ENCODE peak calls at places on chromosomes 12 and 14, in seven cellular contexts. G is right atrium auricular region, Q is Panc1, U is iPS DF 6.9, J is upper lobe of right lung, E is neural progenitor cell, K is GM23248. Z is an unnamed sample. For H3K4me1, the result is how much of the 10 kb centered on the place peaks cover.

GRCh38 chr12:46372131-46372851 is at the start of gene SLC38A2:
- DNase-seq in G (peak), Q (no peak), U (no peak), J (peak), E (peak), K (peak), Z (peak)

GRCh38 chr12:118094039-118094438 is 9.8 kb downstream of the VSIG10 start:
- DNase-seq in G (no peak), Q (no peak), U (no peak), J (no peak), E (no peak), K (no peak), Z (no peak)

GRCh38 chr14:73231874-73232851 is 5.1 kb upstream of the PAPLN start:
- DNase-seq in G (no peak), Q (no peak), U (no peak), J (no peak), E (peak), K (peak), Z (peak)

GRCh38 chr14:100540141-100540925 is 46.9 kb downstream of the BEGAIN start:
- DNase-seq in G (no peak), Q (no peak), U (no peak), J (no peak), E (peak), K (no peak), Z (peak)

GRCh38 chr12:21941522-21942376 is 523 bp upstream of the ABCC9 start:
- DNase-seq in G (peak), Q (no peak), U (no peak), J (peak), E (peak), K (peak), Z (peak)

GRCh38 chr12:84922721-84923120 is 10.1 kb upstream of the SLC6A15 start:
- DNase-seq in G (no peak), Q (no peak), U (no peak), J (no peak), E (no peak), K (peak), Z (no peak)

GRCh38 chr12:46556105-46556559 is 183.6 kb upstream of the SLC38A2 start:
- DNase-seq in G (no peak), Q (peak), U (no peak), J (no peak), E (no peak), K (peak), Z (no peak)

GRCh38 chr14:69726761-69727511 is 40.0 kb upstream of the SRSF5 start:
- DNase-seq in G (peak), Q (peak), U (no peak), J (peak), E (peak), K (peak), Z (peak)

GRCh38 chr14:96424104-96424989 is 32.4 kb downstream of the AK7 start:
- DNase-seq in G (no peak), Q (peak), U (peak), J (no peak), E (peak), K (peak), Z (no peak)

GRCh38 chr12:113895176-113895575 is 70.9 kb downstream of the RBM19 start:
- DNase-seq in G (no peak), Q (no peak), U (no peak), J (no peak), E (no peak), K (no peak), Z (no peak)

GRCh38 chr14:31252865-31253264 is 45.3 kb upstream of the HECTD1 start:
- DNase-seq in G (no peak), Q (no peak), U (no peak), J (no peak), E (no peak), K (no peak), Z (no peak)

GRCh38 chr12:79935624-79936040 is 735 bp upstream of the PPP1R12A start:
- DNase-seq in G (no peak), Q (no peak), U (no peak), J (no peak), E (peak), K (peak), Z (no peak)

GRCh38 chr14:99687284-99688209 is 3.4 kb downstream of the CYP46A1 start:
- DNase-seq in G (peak), Q (no peak), U (no peak), J (no peak), E (peak), K (no peak), Z (peak)

GRCh38 chr14:51453869-51454268 is 197.8 kb upstream of the FRMD6 start:
- DNase-seq in G (no peak), Q (no peak), U (no peak), J (no peak), E (no peak), K (peak), Z (no peak)

GRCh38 chr14:68791078-68791983 is 1.5 kb downstream of the ZFP36L1 start:
- DNase-seq in G (peak), Q (no peak), U (no peak), J (no peak), E (peak), K (peak), Z (no peak)

GRCh38 chr12:116339800-116340371 is 62.4 kb upstream of the MED13L start:
- DNase-seq in G (no peak), Q (no peak), U (no peak), J (no peak), E (no peak), K (peak), Z (peak)

GRCh38 chr12:66189476-66189823 is 436 bp downstream of the IRAK3 start:
- DNase-seq in G (no peak), Q (no peak), U (no peak), J (no peak), E (no peak), K (peak), Z (no peak)

GRCh38 chr14:103052407-103052806 is 4.9 kb downstream of the CDC42BPB start:
- DNase-seq in G (no peak), Q (no peak), U (no peak), J (peak), E (no peak), K (no peak), Z (no peak)

GRCh38 chr12:1916396-1917171 is 1.9 kb downstream of the CACNA2D4 start:
- DNase-seq in G (peak), Q (no peak), U (no peak), J (no peak), E (no peak), K (no peak), Z (peak)

GRCh38 chr12:106097011-106097410 is 41.7 kb downstream of the NUAK1 start:
- DNase-seq in G (no peak), Q (no peak), U (no peak), J (no peak), E (no peak), K (peak), Z (no peak)

GRCh38 chr12:69821441-69822204 is 3.4 kb upstream of the MYRFL start:
- DNase-seq in G (no peak), Q (peak), U (no peak), J (no peak), E (no peak), K (peak), Z (no peak)

GRCh38 chr12:50322196-50322595 is 38.9 kb upstream of the LIMA1 start:
- DNase-seq in G (no peak), Q (no peak), U (no peak), J (no peak), E (no peak), K (no peak), Z (no peak)

GRCh38 chr14:100190126-100190525 is 30.7 kb upstream of the DEGS2 start:
- DNase-seq in G (no peak), Q (no peak), U (no peak), J (no peak), E (no peak), K (no peak), Z (no peak)

GRCh38 chr12:3869860-3870259 is 3.3 kb downstream of the PARP11 start:
- DNase-seq in G (no peak), Q (no peak), U (no peak), J (no peak), E (no peak), K (no peak), Z (no peak)

GRCh38 chr12:18141583-18141982 is 51.6 kb upstream of the RERGL start:
- DNase-seq in G (no peak), Q (no peak), U (no peak), J (no peak), E (no peak), K (peak), Z (no peak)

GRCh38 chr12:7498832-7499231 is 4.7 kb downstream of the CD163 start:
- DNase-seq in G (no peak), Q (no peak), U (no peak), J (no peak), E (no peak), K (peak), Z (no peak)

GRCh38 chr12:101671157-101671791 is 26.2 kb upstream of the CHPT1 start:
- DNase-seq in G (no peak), Q (no peak), U (no peak), J (no peak), E (no peak), K (no peak), Z (no peak)

GRCh38 chr12:47247418-47247817 is 167.7 kb upstream of the AMIGO2 start:
- DNase-seq in G (no peak), Q (no peak), U (no peak), J (peak), E (no peak), K (no peak), Z (no peak)

GRCh38 chr14:92400579-92401444 is 77.8 kb downstream of the SLC24A4 start:
- DNase-seq in G (no peak), Q (no peak), U (no peak), J (no peak), E (no peak), K (no peak), Z (no peak)

GRCh38 chr12:51103977-51104376 is 20.6 kb upstream of the CSRNP2 start:
- DNase-seq in G (no peak), Q (no peak), U (no peak), J (no peak), E (no peak), K (no peak), Z (no peak)

GRCh38 chr14:92633274-92633616 is 115.2 kb downstream of the LGMN start:
- DNase-seq in G (no peak), Q (no peak), U (no peak), J (peak), E (no peak), K (no peak), Z (no peak)

GRCh38 chr14:24437020-24437735 is 5.4 kb downstream of the SDR39U1 start:
- DNase-seq in G (no peak), Q (no peak), U (no peak), J (no peak), E (no peak), K (no peak), Z (no peak)

GRCh38 chr14:24439257-24439656 is 3.3 kb downstream of the SDR39U1 start:
- DNase-seq in G (no peak), Q (no peak), U (no peak), J (no peak), E (no peak), K (no peak), Z (no peak)

GRCh38 chr14:24436355-24437019 is 6.1 kb downstream of the SDR39U1 start:
- DNase-seq in G (no peak), Q (no peak), U (no peak), J (no peak), E (peak), K (peak), Z (no peak)

GRCh38 chr14:24438198-24439095 is 4.1 kb downstream of the SDR39U1 start:
- DNase-seq in G (no peak), Q (no peak), U (no peak), J (no peak), E (no peak), K (no peak), Z (no peak)

DNA sequence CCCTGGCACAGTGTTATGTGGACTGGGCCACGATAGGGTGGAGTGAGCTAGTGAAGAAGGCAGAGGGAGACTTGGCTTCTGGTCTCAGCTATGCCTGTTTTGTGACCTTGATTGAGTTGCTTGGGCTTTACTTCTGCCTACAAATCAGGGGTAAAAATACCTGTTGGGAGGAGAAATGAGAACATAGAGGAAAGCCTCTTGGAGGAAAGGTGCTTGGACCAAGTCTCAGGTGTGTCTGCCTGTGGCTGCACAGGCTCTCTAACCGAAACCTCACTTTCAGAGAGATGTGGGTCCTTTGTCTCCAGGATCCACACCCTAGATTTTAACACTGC is 4.9 kb downstream of the SDR39U1 start:
- DNase-seq in G (no peak), Q (no peak), U (no peak), J (no peak), E (no peak), K (no peak), Z (no peak)
- H3K4me3 ChIP-seq in G (no peak), Q (no peak), U (no peak), J (no peak), E (no peak), K (no peak), Z (no peak)

GRCh38 chr14:95296595-95297365 is 22.9 kb downstream of the CLMN start:
- DNase-seq in G (no peak), Q (no peak), U (no peak), J (no peak), E (no peak), K (no peak), Z (no peak)
- H3K27ac ChIP-seq in G (no peak), Q (no peak), U (no peak), J (no peak), E (no peak), K (no peak), Z (no peak)

GRCh38 chr14:43369710-43370109 is 1137.4 kb downstream of the FSCB start:
- DNase-seq in G (no peak), Q (no peak), U (no peak), J (no peak), E (no peak), K (no peak), Z (no peak)
- H3K4me1 ChIP-seq in G (under half), Q (under half), U (under half), J (under half), E (under half), K (under half), Z (under half)

GRCh38 chr12:94147377-94147990 is 893 bp upstream of the PLXNC1 start:
- DNase-seq in G (no peak), Q (no peak), U (no peak), J (no peak), E (no peak), K (no peak), Z (no peak)
- H3K4me3 ChIP-seq in G (peak), Q (peak), U (peak), J (peak), E (peak), K (no peak), Z (no peak)

GRCh38 chr14:63179383-63179782 is 24.9 kb upstream of the RHOJ start:
- DNase-seq in G (no peak), Q (no peak), U (no peak), J (no peak), E (no peak), K (no peak), Z (no peak)
- H3K27ac ChIP-seq in G (no peak), Q (no peak), U (no peak), J (no peak), E (no peak), K (peak), Z (no peak)

GRCh38 chr14:101817511-101818001 is 56.0 kb downstream of the PPP2R5C start:
- DNase-seq in G (no peak), Q (no peak), U (no peak), J (no peak), E (no peak), K (no peak), Z (no peak)
- H3K4me1 ChIP-seq in G (under half), Q (under half), U (under half), J (under half), E (under half), K (under half), Z (under half)